ENCODE peak calls at places on chromosomes 4 and X, in eight cellular contexts. W, N, U, S, E, M, Z and R are unnamed samples.

GRCh38 chr4:187016101-187016500 is 292.4 kb upstream of the FAT1 start:
- DNase-seq in W (no peak), N (no peak), U (no peak), S (no peak), E (no peak), M (no peak), Z (no peak), R (no peak)

GRCh38 chrX:143580266-143580665 is 55.6 kb downstream of the SLITRK4 start:
- DNase-seq in W (no peak), N (peak), U (no peak), S (no peak), E (no peak), M (no peak), Z (no peak), R (no peak)

GRCh38 chr4:95929448-95930064 is 89.7 kb downstream of the PDHA2 start:
- DNase-seq in W (no peak), N (no peak), U (peak), S (no peak), E (no peak), M (no peak), Z (no peak), R (no peak)

GRCh38 chrX:3788494-3789233 is 75.2 kb upstream of the PRKX start:
- DNase-seq in W (no peak), N (no peak), U (no peak), S (no peak), E (peak), M (no peak), Z (no peak), R (no peak)

GRCh38 chr4:15164571-15164970 is 162.3 kb downstream of the CPEB2 start:
- DNase-seq in W (no peak), N (no peak), U (no peak), S (no peak), E (no peak), M (no peak), Z (no peak), R (no peak)

GRCh38 chrX:155247497-155247896 is 16.8 kb downstream of the RAB39B start:
- DNase-seq in W (no peak), N (no peak), U (no peak), S (no peak), E (no peak), M (no peak), Z (no peak), R (no peak)

GRCh38 chr4:169059294-169060201 is 49.5 kb upstream of the CBR4 start:
- DNase-seq in W (no peak), N (no peak), U (no peak), S (no peak), E (no peak), M (no peak), Z (no peak), R (no peak)

GRCh38 chr4:105399535-105400161 is 74.2 kb downstream of the PPA2 start:
- DNase-seq in W (no peak), N (no peak), U (no peak), S (no peak), E (no peak), M (no peak), Z (peak), R (peak)

GRCh38 chrX:20267924-20268701 is 1.4 kb upstream of the RPS6KA3 start:
- DNase-seq in W (no peak), N (peak), U (no peak), S (peak), E (no peak), M (no peak), Z (no peak), R (no peak)

GRCh38 chrX:153875391-153876111 is 10.4 kb downstream of the L1CAM start:
- DNase-seq in W (peak), N (peak), U (peak), S (peak), E (peak), M (peak), Z (no peak), R (peak)

GRCh38 chr4:25670991-25671390 is 15.3 kb downstream of the SLC34A2 start:
- DNase-seq in W (no peak), N (no peak), U (no peak), S (no peak), E (no peak), M (no peak), Z (no peak), R (no peak)